ENCODE peak calls at places on chromosomes 5 and 9, in six cellular contexts. One of them, this sample, is unnamed.

GRCh38 chr5:133938932-133939331 is 29.5 kb downstream of the C5orf15 start:
- DNase-seq in HCT116: no peak
- DNase-seq in GM23338: no peak
- DNase-seq in GM12878: no peak
- DNase-seq in A549: no peak
- DNase-seq in Panc1: no peak
- DNase-seq in this sample: no peak

GRCh38 chr9:136438548-136438908 is 1.1 kb downstream of the INPP5E start:
- DNase-seq in GM12878: no peak
- DNase-seq in A549: no peak
- DNase-seq in HCT116: no peak
- DNase-seq in GM23338: peak
- DNase-seq in Panc1: no peak
- DNase-seq in this sample: no peak

GRCh38 chr9:10479172-10479571 is 133.6 kb downstream of the PTPRD start:
- DNase-seq in HCT116: no peak
- DNase-seq in A549: no peak
- DNase-seq in Panc1: no peak
- DNase-seq in GM23338: peak
- DNase-seq in GM12878: no peak
- DNase-seq in this sample: no peak

GRCh38 chr5:54756796-54757402 is 228.5 kb downstream of the ESM1 start:
- DNase-seq in GM23338: no peak
- DNase-seq in HCT116: no peak
- DNase-seq in A549: no peak
- DNase-seq in GM12878: no peak
- DNase-seq in Panc1: no peak
- DNase-seq in this sample: no peak

GRCh38 chr9:2623046-2623865 is 1.7 kb downstream of the VLDLR start:
- DNase-seq in HCT116: no peak
- DNase-seq in Panc1: no peak
- DNase-seq in A549: peak
- DNase-seq in GM23338: peak
- DNase-seq in GM12878: no peak
- DNase-seq in this sample: no peak

GRCh38 chr9:16461231-16461840 is 409.1 kb downstream of the BNC2 start:
- DNase-seq in GM23338: peak
- DNase-seq in HCT116: no peak
- DNase-seq in GM12878: peak
- DNase-seq in Panc1: no peak
- DNase-seq in A549: no peak
- DNase-seq in this sample: no peak

GRCh38 chr5:124411089-124411488 is 335.4 kb downstream of the ZNF608 start:
- DNase-seq in GM23338: no peak
- DNase-seq in A549: no peak
- DNase-seq in HCT116: no peak
- DNase-seq in GM12878: peak
- DNase-seq in Panc1: no peak
- DNase-seq in this sample: no peak

GRCh38 chr5:84249918-84250635 is 134.6 kb downstream of the EDIL3 start:
- DNase-seq in HCT116: no peak
- DNase-seq in Panc1: no peak
- DNase-seq in GM23338: peak
- DNase-seq in A549: no peak
- DNase-seq in GM12878: no peak
- DNase-seq in this sample: no peak

GRCh38 chr5:131952286-131952857 is 6.9 kb upstream of the MEIKIN start:
- DNase-seq in GM12878: no peak
- DNase-seq in HCT116: no peak
- DNase-seq in Panc1: no peak
- DNase-seq in A549: no peak
- DNase-seq in GM23338: no peak
- DNase-seq in this sample: no peak

GRCh38 chr5:1090538-1090937 is 21.3 kb downstream of the SLC12A7 start:
- DNase-seq in A549: no peak
- DNase-seq in HCT116: no peak
- DNase-seq in GM23338: no peak
- DNase-seq in Panc1: no peak
- DNase-seq in GM12878: no peak
- DNase-seq in this sample: no peak

GRCh38 chr5:99900302-99900811 is 634.8 kb upstream of the FAM174A start:
- DNase-seq in A549: no peak
- DNase-seq in GM12878: no peak
- DNase-seq in GM23338: no peak
- DNase-seq in HCT116: peak
- DNase-seq in Panc1: peak
- DNase-seq in this sample: no peak

GRCh38 chr5:60492958-60493357 is 207.0 kb downstream of the DEPDC1B start:
- DNase-seq in A549: peak
- DNase-seq in GM12878: no peak
- DNase-seq in GM23338: no peak
- DNase-seq in Panc1: no peak
- DNase-seq in HCT116: no peak
- DNase-seq in this sample: no peak

GRCh38 chr5:178240341-178240741 is 7.7 kb upstream of the PHYKPL start:
- DNase-seq in A549: no peak
- DNase-seq in Panc1: no peak
- DNase-seq in HCT116: no peak
- DNase-seq in GM23338: no peak
- DNase-seq in GM12878: no peak
- DNase-seq in this sample: no peak

GRCh38 chr5:149855371-149855770 is 89.2 kb downstream of the PDE6A start:
- DNase-seq in A549: no peak
- DNase-seq in Panc1: no peak
- DNase-seq in GM12878: no peak
- DNase-seq in GM23338: no peak
- DNase-seq in HCT116: no peak
- DNase-seq in this sample: no peak

GRCh38 chr5:150285114-150285513 is 4.5 kb downstream of the CAMK2A start:
- DNase-seq in Panc1: no peak
- DNase-seq in A549: no peak
- DNase-seq in GM23338: no peak
- DNase-seq in GM12878: no peak
- DNase-seq in HCT116: no peak
- DNase-seq in this sample: no peak

GRCh38 chr5:179615203-179615602 is 8.3 kb downstream of the HNRNPH1 start:
- DNase-seq in Panc1: no peak
- DNase-seq in GM23338: no peak
- DNase-seq in HCT116: no peak
- DNase-seq in A549: no peak
- DNase-seq in GM12878: no peak
- DNase-seq in this sample: no peak

GRCh38 chr5:148697177-148697820 is 43.0 kb upstream of the HTR4 start:
- DNase-seq in Panc1: no peak
- DNase-seq in A549: no peak
- DNase-seq in HCT116: no peak
- DNase-seq in GM23338: no peak
- DNase-seq in GM12878: no peak
- DNase-seq in this sample: no peak

GRCh38 chr9:126240835-126241234 is 85.8 kb upstream of the MVB12B start:
- DNase-seq in A549: no peak
- DNase-seq in Panc1: no peak
- DNase-seq in HCT116: no peak
- DNase-seq in GM23338: no peak
- DNase-seq in GM12878: no peak
- DNase-seq in this sample: no peak

GRCh38 chr9:125984461-125984860 is 237.3 kb downstream of the PBX3 start:
- DNase-seq in GM23338: no peak
- DNase-seq in HCT116: no peak
- DNase-seq in GM12878: no peak
- DNase-seq in Panc1: no peak
- DNase-seq in A549: no peak
- DNase-seq in this sample: no peak

GRCh38 chr5:93156566-93156965 is 424.5 kb downstream of the NR2F1-AS1 start:
- DNase-seq in GM12878: no peak
- DNase-seq in A549: no peak
- DNase-seq in Panc1: no peak
- DNase-seq in GM23338: no peak
- DNase-seq in HCT116: no peak
- DNase-seq in this sample: no peak

GRCh38 chr9:134589748-134590147 is 51.9 kb upstream of the COL5A1 start:
- DNase-seq in GM12878: no peak
- DNase-seq in A549: no peak
- DNase-seq in Panc1: no peak
- DNase-seq in GM23338: peak
- DNase-seq in HCT116: no peak
- DNase-seq in this sample: no peak

GRCh38 chr5:6435356-6435755 is 13.3 kb upstream of the UBE2QL1 start:
- DNase-seq in GM23338: peak
- DNase-seq in GM12878: no peak
- DNase-seq in A549: no peak
- DNase-seq in Panc1: no peak
- DNase-seq in HCT116: peak
- DNase-seq in this sample: no peak

GRCh38 chr9:37564114-37564513 is 12.1 kb downstream of the FBXO10 start:
- DNase-seq in GM12878: no peak
- DNase-seq in HCT116: no peak
- DNase-seq in A549: no peak
- DNase-seq in Panc1: no peak
- DNase-seq in GM23338: no peak
- DNase-seq in this sample: no peak

GRCh38 chr9:38211002-38211401 is 142.0 kb upstream of the SHB start:
- DNase-seq in GM12878: no peak
- DNase-seq in A549: no peak
- DNase-seq in HCT116: no peak
- DNase-seq in GM23338: no peak
- DNase-seq in Panc1: no peak
- DNase-seq in this sample: no peak

GRCh38 chr5:32030686-32031478 is 143.2 kb downstream of the GOLPH3 start:
- DNase-seq in Panc1: no peak
- DNase-seq in GM12878: no peak
- DNase-seq in A549: no peak
- DNase-seq in GM23338: no peak
- DNase-seq in HCT116: no peak
- DNase-seq in this sample: no peak

DNA sequence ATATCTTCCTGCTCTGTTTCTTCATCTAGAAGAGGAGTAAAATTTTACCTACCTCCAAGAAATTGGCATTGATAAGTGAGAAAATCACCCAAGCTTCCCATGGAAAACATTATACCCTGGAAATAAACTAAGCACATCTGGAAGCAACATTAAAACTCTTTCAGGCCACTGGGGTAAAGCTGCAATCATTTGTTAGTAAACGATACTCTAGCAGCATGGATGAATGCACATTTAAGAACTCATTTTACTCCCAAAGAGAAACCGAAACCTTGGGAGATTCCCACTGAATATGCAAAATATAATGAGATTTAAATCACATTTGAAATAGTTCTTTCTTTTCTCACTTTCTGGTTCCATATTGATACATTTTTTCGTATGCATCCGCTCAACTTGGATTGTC is 467.5 kb downstream of the EFNA5 start:
- DNase-seq in A549: no peak
- DNase-seq in Panc1: no peak
- DNase-seq in GM12878: no peak
- DNase-seq in GM23338: no peak
- DNase-seq in HCT116: no peak
- DNase-seq in this sample: no peak
- TF ChIP-seq REST in A549: no peak
- TF ChIP-seq REST in Panc1: no peak
- TF ChIP-seq REST in GM12878: no peak
- TF ChIP-seq REST in GM23338: no peak
- TF ChIP-seq REST in HCT116: no peak
- TF ChIP-seq REST in this sample: no peak

GRCh38 chr5:38212307-38212706 is 46.1 kb upstream of the EGFLAM start:
- DNase-seq in A549: no peak
- DNase-seq in HCT116: no peak
- DNase-seq in GM23338: no peak
- DNase-seq in GM12878: no peak
- DNase-seq in Panc1: no peak
- DNase-seq in this sample: no peak

GRCh38 chr5:38210701-38211353 is 47.5 kb upstream of the EGFLAM start:
- DNase-seq in GM23338: no peak
- DNase-seq in GM12878: no peak
- DNase-seq in A549: no peak
- DNase-seq in HCT116: no peak
- DNase-seq in Panc1: no peak
- DNase-seq in this sample: no peak

GRCh38 chr5:38211354-38211710 is 47.0 kb upstream of the EGFLAM start:
- DNase-seq in GM12878: no peak
- DNase-seq in Panc1: no peak
- DNase-seq in A549: no peak
- DNase-seq in HCT116: no peak
- DNase-seq in GM23338: no peak
- DNase-seq in this sample: no peak

GRCh38 chr5:38208782-38209378 is 49.5 kb upstream of the EGFLAM start:
- DNase-seq in Panc1: peak
- DNase-seq in GM12878: no peak
- DNase-seq in HCT116: peak
- DNase-seq in A549: peak
- DNase-seq in GM23338: peak
- DNase-seq in this sample: peak

DNA sequence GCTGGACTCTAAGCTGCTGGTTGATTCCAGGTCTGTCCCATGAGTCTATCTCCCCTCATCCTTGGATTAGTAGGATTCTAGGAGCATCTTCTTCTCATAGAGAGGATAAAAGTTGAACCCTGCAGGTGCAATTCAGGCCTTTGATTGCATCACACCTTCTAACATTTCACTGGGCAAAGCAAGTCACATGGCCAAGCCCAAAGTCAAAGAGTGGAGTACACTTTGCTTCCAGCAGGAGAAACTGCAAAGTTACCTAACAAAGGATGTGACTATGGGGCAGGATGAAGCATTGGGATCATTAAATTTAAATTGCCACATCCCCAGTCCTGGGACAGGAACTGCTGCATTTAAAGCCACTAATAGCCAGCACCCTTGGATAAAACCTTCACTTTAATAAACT is 51.0 kb upstream of the EGFLAM start:
- DNase-seq in GM23338: peak
- DNase-seq in HCT116: peak
- DNase-seq in Panc1: no peak
- DNase-seq in GM12878: no peak
- DNase-seq in A549: no peak
- DNase-seq in this sample: no peak
- TF ChIP-seq REST in GM23338: no peak
- TF ChIP-seq REST in HCT116: no peak
- TF ChIP-seq REST in Panc1: no peak
- TF ChIP-seq REST in GM12878: no peak
- TF ChIP-seq REST in A549: no peak
- TF ChIP-seq REST in this sample: no peak

GRCh38 chr9:7258688-7259396 is 501.1 kb downstream of the KDM4C start:
- DNase-seq in Panc1: no peak
- DNase-seq in HCT116: no peak
- DNase-seq in GM12878: no peak
- DNase-seq in GM23338: no peak
- DNase-seq in A549: no peak
- DNase-seq in this sample: no peak
- TF ChIP-seq REST in Panc1: no peak
- TF ChIP-seq REST in HCT116: no peak
- TF ChIP-seq REST in GM12878: no peak
- TF ChIP-seq REST in GM23338: no peak
- TF ChIP-seq REST in A549: no peak
- TF ChIP-seq REST in this sample: no peak

DNA sequence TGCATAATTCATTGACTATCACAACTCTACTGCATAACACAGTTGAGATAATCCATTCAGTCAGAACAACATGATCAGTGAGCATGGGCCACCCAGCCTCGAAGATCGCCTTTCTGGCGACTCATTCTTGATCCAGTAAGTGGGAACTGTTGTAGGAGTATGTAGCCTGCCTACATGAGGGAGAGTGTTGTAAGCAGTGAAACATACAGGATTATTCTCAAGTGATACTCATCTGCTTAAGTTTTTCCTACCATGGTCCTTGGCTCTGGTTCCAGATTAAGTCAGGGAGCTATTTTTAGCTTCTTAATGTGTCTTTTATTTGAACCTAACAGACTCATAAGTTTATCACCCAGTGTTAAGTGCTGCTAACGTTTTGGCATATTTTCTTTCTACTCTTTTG is 44.0 kb downstream of the TNPO1 start:
- DNase-seq in A549: no peak
- DNase-seq in GM23338: no peak
- DNase-seq in Panc1: no peak
- DNase-seq in GM12878: no peak
- DNase-seq in HCT116: no peak
- DNase-seq in this sample: no peak
- TF ChIP-seq REST in A549: no peak
- TF ChIP-seq REST in GM23338: no peak
- TF ChIP-seq REST in Panc1: no peak
- TF ChIP-seq REST in GM12878: no peak
- TF ChIP-seq REST in HCT116: no peak
- TF ChIP-seq REST in this sample: no peak